ENCODE peak calls at places on chromosomes 7 and 10, in nine cellular contexts. Q, X, B, G, T, E, R, V and D are unnamed samples.

GRCh38 chr10:74704629-74705360 is 121.6 kb upstream of the KAT6B start:
- DNase-seq in Q (no peak), X (no peak), B (no peak), G (no peak), T (no peak), E (no peak), R (no peak), V (peak), D (peak)

GRCh38 chr7:3861371-3861770 is 560.3 kb downstream of the SDK1 start:
- DNase-seq in Q (no peak), X (no peak), B (no peak), G (peak), T (no peak), E (peak), R (no peak), V (no peak), D (no peak)

GRCh38 chr7:26612742-26613141 is 251.6 kb downstream of the SKAP2 start:
- DNase-seq in Q (no peak), X (no peak), B (no peak), G (no peak), T (no peak), E (no peak), R (no peak), V (peak), D (no peak)

GRCh38 chr10:102612964-102613275 is 31.4 kb upstream of the TRIM8 start:
- DNase-seq in Q (no peak), X (no peak), B (no peak), G (no peak), T (no peak), E (no peak), R (no peak), V (no peak), D (no peak)

GRCh38 chr10:98376485-98376884 is 38.5 kb downstream of the PYROXD2 start:
- DNase-seq in Q (peak), X (peak), B (no peak), G (no peak), T (peak), E (no peak), R (no peak), V (peak), D (no peak)

GRCh38 chr7:77549103-77549870 is 12.2 kb downstream of the PTPN12 start:
- DNase-seq in Q (no peak), X (no peak), B (no peak), G (no peak), T (no peak), E (no peak), R (no peak), V (no peak), D (no peak)

GRCh38 chr10:110353244-110354119 is 48.8 kb upstream of the SMNDC1 start:
- DNase-seq in Q (peak), X (peak), B (peak), G (peak), T (no peak), E (peak), R (no peak), V (peak), D (no peak)

GRCh38 chr10:110873951-110874350 is 2.2 kb downstream of the PDCD4 start:
- DNase-seq in Q (no peak), X (no peak), B (no peak), G (no peak), T (no peak), E (no peak), R (no peak), V (no peak), D (no peak)

GRCh38 chr7:105819559-105819958 is 56.8 kb downstream of the ATXN7L1 start:
- DNase-seq in Q (no peak), X (no peak), B (no peak), G (no peak), T (no peak), E (no peak), R (no peak), V (no peak), D (no peak)

GRCh38 chr7:68009716-68010115 is 1013.1 kb downstream of the TYW1 start:
- DNase-seq in Q (no peak), X (peak), B (no peak), G (no peak), T (no peak), E (no peak), R (no peak), V (no peak), D (no peak)

GRCh38 chr10:133399123-133399601 is 5.2 kb downstream of the MTG1 start:
- DNase-seq in Q (no peak), X (no peak), B (no peak), G (no peak), T (no peak), E (no peak), R (peak), V (no peak), D (no peak)

DNA sequence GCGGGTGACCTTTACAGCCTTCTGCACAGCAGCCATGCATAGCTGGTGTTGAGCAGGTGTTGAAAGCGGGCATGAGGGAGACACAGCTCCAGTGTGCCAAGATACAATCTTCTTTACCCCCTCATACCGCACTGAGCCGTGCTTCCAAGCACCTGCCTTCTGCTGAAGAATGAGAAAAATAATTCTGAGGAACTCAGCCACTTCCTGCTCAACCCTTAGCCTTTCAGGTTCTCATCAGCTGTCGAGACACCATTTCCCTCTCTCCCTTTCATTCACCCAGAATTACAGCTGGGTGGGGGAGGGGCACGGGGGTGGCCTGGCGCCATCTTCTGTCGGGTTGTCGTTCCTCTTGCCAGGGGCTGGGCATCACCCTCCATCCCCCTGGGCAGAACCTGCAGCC is 58.6 kb downstream of the COL13A1 start:
- DNase-seq in Q (no peak), X (no peak), B (no peak), G (no peak), T (no peak), E (no peak), R (no peak), V (no peak), D (no peak)
- TF ChIP-seq CTCF in Q (no peak), X (no peak), B (no peak), G (no peak), T (no peak), E (no peak), R (no peak), V (peak), D (no peak)

GRCh38 chr7:20991544-20991943 is 204.9 kb upstream of the SP8 start:
- DNase-seq in Q (no peak), X (peak), B (peak), G (peak), T (no peak), E (no peak), R (no peak), V (peak), D (no peak)
- TF ChIP-seq CTCF in Q (no peak), X (peak), B (peak), G (peak), T (peak), E (no peak), R (no peak), V (peak), D (no peak)

GRCh38 chr7:103573479-103574058 is 127.6 kb upstream of the SLC26A5 start:
- DNase-seq in Q (peak), X (peak), B (peak), G (peak), T (no peak), E (peak), R (no peak), V (peak), D (peak)
- TF ChIP-seq CTCF in Q (peak), X (peak), B (peak), G (peak), T (no peak), E (peak), R (no peak), V (peak), D (peak)

GRCh38 chr7:66075590-66076458 is at the start of gene ASL:
- DNase-seq in Q (peak), X (peak), B (peak), G (peak), T (peak), E (peak), R (peak), V (peak), D (peak)
- TF ChIP-seq CTCF in Q (no peak), X (no peak), B (no peak), G (no peak), T (no peak), E (no peak), R (no peak), V (no peak), D (no peak)

DNA sequence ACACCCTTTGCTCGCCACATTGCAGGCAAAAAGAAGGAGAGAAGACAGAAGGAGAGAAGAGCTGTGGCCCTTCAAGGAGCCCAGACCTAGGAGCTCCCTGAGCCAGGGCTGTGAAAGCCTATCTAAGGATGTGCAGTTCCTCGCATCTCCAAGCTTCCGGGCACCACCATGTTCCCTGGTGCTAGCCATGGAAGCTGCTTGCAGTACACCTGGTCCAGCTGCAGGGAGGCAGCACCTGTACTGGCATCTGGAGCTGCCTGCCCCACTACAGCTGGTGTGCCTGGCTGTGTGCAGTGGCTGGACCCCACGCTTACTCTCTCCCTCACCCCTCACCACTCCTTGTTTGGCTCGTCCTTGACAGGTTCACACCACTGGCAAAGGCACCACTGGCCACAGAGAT is 1111.8 kb upstream of the POT1 start:
- DNase-seq in Q (no peak), X (no peak), B (no peak), G (no peak), T (no peak), E (no peak), R (no peak), V (no peak), D (no peak)
- TF ChIP-seq CTCF in Q (no peak), X (no peak), B (no peak), G (no peak), T (no peak), E (no peak), R (no peak), V (no peak), D (no peak)